ENCODE peak calls at places on chromosomes 3 and 15, in seven cellular contexts. K, W, M, N, Y, S and B are unnamed samples.

GRCh38 chr3:101940521-101940992 is 91.2 kb downstream of the NFKBIZ start:
- DNase-seq in K (peak; percentile 79), W (peak; percentile 31), M (peak; percentile 84), N (no peak), Y (no peak), S (no peak), B (peak; percentile 98)

GRCh38 chr15:97652700-97653167 is 307.8 kb upstream of the ARRDC4 start:
- DNase-seq in K (no peak), W (peak; percentile 66), M (no peak), N (peak; percentile 0), Y (no peak), S (no peak), B (no peak)

GRCh38 chr15:75235760-75236729 is 22.1 kb upstream of the GOLGA6C start:
- DNase-seq in K (no peak), W (no peak), M (no peak), N (no peak), Y (peak; percentile 8), S (no peak), B (no peak)

GRCh38 chr15:77659350-77660321 is 26.9 kb upstream of the LINGO1 start:
- DNase-seq in K (peak; percentile 9), W (peak; percentile 37), M (peak; percentile 56), N (peak; percentile 2), Y (peak; percentile 69), S (peak; percentile 8), B (peak; percentile 73)

GRCh38 chr3:72322264-72322976 is 525.8 kb downstream of the SHQ1 start:
- DNase-seq in K (no peak), W (no peak), M (no peak), N (no peak), Y (no peak), S (no peak), B (no peak)

GRCh38 chr3:113606539-113607218 is 74.3 kb downstream of the SIDT1 start:
- DNase-seq in K (no peak), W (no peak), M (no peak), N (no peak), Y (no peak), S (no peak), B (no peak)

GRCh38 chr3:15051531-15051930 is 13.6 kb downstream of the MRPS25 start:
- DNase-seq in K (peak; percentile 1), W (peak; percentile 2), M (peak; percentile 38), N (peak; percentile 34), Y (no peak), S (no peak), B (peak; percentile 70)

GRCh38 chr3:72523409-72524172 is 324.7 kb downstream of the SHQ1 start:
- DNase-seq in K (no peak), W (no peak), M (no peak), N (peak; percentile 13), Y (peak; percentile 43), S (no peak), B (no peak)

GRCh38 chr15:63601026-63601726 is 4.0 kb downstream of the FBXL22 start:
- DNase-seq in K (no peak), W (peak; percentile 43), M (no peak), N (no peak), Y (peak; percentile 53), S (no peak), B (peak; percentile 40)

GRCh38 chr15:70507772-70508351 is 255.5 kb downstream of the UACA start:
- DNase-seq in K (peak; percentile 95), W (no peak), M (no peak), N (peak; percentile 92), Y (no peak), S (peak; percentile 91), B (peak; percentile 73)

GRCh38 chr15:73125219-73125618 is 73.0 kb downstream of the NEO1 start:
- DNase-seq in K (no peak), W (no peak), M (no peak), N (no peak), Y (no peak), S (no peak), B (peak; percentile 20)

GRCh38 chr3:45623434-45623833 is 28.9 kb downstream of the LIMD1 start:
- DNase-seq in K (no peak), W (no peak), M (no peak), N (no peak), Y (no peak), S (no peak), B (no peak)